ENCODE peak calls at places on chromosomes 1 and 21, in five cellular contexts. U is IMR-90, G is adrenal gland, P is ovary, D is H1. L is an unnamed sample.
A peak's percentile ranks its signal among the peaks of the same experiment; 100 is the strongest.

GRCh38 chr1:206704239-206704638 is 19.5 kb downstream of the MAPKAPK2 start:
- DNase-seq in D (no peak), G (no peak), U (no peak), P (no peak), L (no peak)

GRCh38 chr1:112319371-112320034 is 76.5 kb upstream of the CTTNBP2NL start:
- DNase-seq in P (no peak), G (no peak), D (no peak), U (no peak), L (no peak)

GRCh38 chr1:13828454-13829151 is 128.6 kb downstream of the PRDM2 start:
- DNase-seq in G (no peak), U (no peak), D (peak; percentile 93), P (peak; percentile 58), L (peak; percentile 63)

GRCh38 chr1:74396462-74396861 is 115.9 kb downstream of the LRRC53 start:
- DNase-seq in G (no peak), P (no peak), D (no peak), U (no peak), L (no peak)

GRCh38 chr1:12014141-12014981 is 4.9 kb upstream of the MIIP start:
- DNase-seq in U (peak; percentile 42), G (no peak), D (no peak), P (no peak), L (peak; percentile 80)

GRCh38 chr1:161131721-161132409 is 602 bp downstream of the DEDD start:
- DNase-seq in G (no peak), D (no peak), P (no peak), U (peak; percentile 24), L (peak; percentile 42)

GRCh38 chr1:154407021-154407865 is 2.1 kb downstream of the IL6R start:
- DNase-seq in G (no peak), P (peak; percentile 42), U (no peak), D (no peak), L (no peak)

GRCh38 chr21:36908260-36908908 is 58.1 kb downstream of the HLCS start:
- DNase-seq in U (peak; percentile 36), D (no peak), G (no peak), P (no peak), L (no peak)

GRCh38 chr21:22374218-22374969 is 1376.2 kb downstream of the NCAM2 start:
- DNase-seq in G (no peak), P (no peak), D (peak; percentile 48), U (no peak), L (no peak)

GRCh38 chr1:10388387-10388715 is 10.5 kb upstream of the PGD start:
- DNase-seq in U (no peak), D (no peak), P (no peak), G (no peak), L (no peak)
- H3K4me3 ChIP-seq in U (no peak overlapping the region), D (no peak overlapping the region), P (no peak overlapping the region), G (no peak overlapping the region), L (no peak overlapping the region)

DNA sequence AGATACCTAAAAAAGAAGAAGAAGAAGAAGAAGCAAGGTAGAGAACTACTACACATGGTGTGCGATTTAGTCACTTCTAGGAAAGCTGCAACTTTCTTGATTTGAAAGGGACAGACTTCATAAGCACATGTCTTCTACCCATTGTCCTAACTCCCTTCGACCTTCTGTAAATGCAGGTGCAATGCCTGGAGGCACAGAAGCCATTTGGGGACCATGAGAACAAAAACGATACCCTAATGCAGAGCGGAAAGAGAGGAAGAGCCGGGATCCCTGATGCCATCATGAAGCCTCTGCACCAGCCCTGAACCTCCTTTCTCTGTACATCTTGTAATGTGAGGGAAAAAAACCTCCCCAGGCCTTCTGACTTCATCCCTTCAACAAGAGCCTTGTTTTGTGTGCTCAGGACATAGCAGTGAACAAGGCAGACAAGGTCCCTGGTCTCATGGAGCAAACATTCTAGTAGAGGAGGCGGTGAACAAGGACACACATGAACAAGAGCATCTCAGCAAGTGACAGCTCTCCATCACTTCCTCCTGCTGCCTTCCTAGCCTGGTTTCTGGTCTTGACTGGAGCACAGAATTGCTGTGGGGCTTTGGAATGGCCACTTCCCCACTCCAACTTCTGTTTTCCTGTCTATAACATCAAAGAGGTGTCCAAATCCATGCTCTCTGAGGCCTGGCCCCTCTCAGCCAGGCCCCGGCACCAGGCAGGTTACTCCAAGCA is 5.5 kb upstream of the LAPTM5 start:
- DNase-seq in D (no peak), P (no peak), U (no peak), G (no peak), L (no peak)
- TF ChIP-seq POLR2A in D (no peak), P (no peak), U (no peak), G (no peak), L (no peak)

GRCh38 chr1:212566522-212567479 is 41.8 kb upstream of the ATF3 start:
- DNase-seq in U (peak; percentile 90), P (no peak), G (peak; percentile 56), D (no peak), L (peak; percentile 54)

GRCh38 chr1:212565571-212566305 is 42.8 kb upstream of the ATF3 start:
- DNase-seq in P (no peak), U (no peak), G (no peak), D (no peak), L (no peak)

GRCh38 chr1:212568978-212569537 is 39.5 kb upstream of the ATF3 start:
- DNase-seq in U (no peak), P (no peak), D (no peak), G (no peak), L (no peak)

GRCh38 chr1:212565079-212565478 is 43.5 kb upstream of the ATF3 start:
- DNase-seq in U (no peak), G (no peak), P (no peak), D (no peak), L (no peak)

DNA sequence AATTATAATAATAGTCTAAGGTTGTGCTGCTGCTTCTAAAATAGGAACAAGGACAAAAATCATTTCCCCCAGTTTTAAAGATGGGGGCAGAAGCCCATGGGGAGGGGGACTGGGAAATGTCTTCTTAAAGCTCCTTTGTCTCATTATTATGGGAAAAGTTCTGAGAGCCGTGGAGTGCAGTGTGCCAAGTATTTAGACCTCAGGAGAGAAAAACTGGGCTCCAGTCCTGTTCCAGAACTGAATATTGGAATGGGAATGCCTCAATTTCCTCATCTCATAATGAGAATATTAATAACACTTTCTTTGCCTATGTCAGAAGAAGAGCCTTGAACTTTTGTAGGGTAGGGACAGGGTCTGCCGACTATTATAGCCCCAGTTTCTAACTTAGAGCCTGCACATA is 40.9 kb upstream of the ATF3 start:
- DNase-seq in G (no peak), D (no peak), P (no peak), U (no peak), L (no peak)
- H3K4me3 ChIP-seq in G (no peak overlapping the region), D (no peak overlapping the region), P (no peak overlapping the region), U (no peak overlapping the region), L (no peak overlapping the region)

GRCh38 chr1:224495861-224496260 is 61.3 kb upstream of the WDR26 start:
- DNase-seq in U (peak; percentile 65), G (no peak), D (no peak), P (no peak), L (no peak)

GRCh38 chr1:224496826-224497225 is 62.2 kb upstream of the WDR26 start:
- DNase-seq in G (no peak), D (no peak), P (no peak), U (no peak), L (no peak)

GRCh38 chr1:224498574-224499170 is 64.1 kb upstream of the WDR26 start:
- DNase-seq in U (peak; percentile 76), P (peak; percentile 36), G (no peak), D (peak; percentile 75), L (peak; percentile 45)

GRCh38 chr1:224499204-224499603 is 64.6 kb upstream of the WDR26 start:
- DNase-seq in P (no peak), G (no peak), U (no peak), D (no peak), L (no peak)

DNA sequence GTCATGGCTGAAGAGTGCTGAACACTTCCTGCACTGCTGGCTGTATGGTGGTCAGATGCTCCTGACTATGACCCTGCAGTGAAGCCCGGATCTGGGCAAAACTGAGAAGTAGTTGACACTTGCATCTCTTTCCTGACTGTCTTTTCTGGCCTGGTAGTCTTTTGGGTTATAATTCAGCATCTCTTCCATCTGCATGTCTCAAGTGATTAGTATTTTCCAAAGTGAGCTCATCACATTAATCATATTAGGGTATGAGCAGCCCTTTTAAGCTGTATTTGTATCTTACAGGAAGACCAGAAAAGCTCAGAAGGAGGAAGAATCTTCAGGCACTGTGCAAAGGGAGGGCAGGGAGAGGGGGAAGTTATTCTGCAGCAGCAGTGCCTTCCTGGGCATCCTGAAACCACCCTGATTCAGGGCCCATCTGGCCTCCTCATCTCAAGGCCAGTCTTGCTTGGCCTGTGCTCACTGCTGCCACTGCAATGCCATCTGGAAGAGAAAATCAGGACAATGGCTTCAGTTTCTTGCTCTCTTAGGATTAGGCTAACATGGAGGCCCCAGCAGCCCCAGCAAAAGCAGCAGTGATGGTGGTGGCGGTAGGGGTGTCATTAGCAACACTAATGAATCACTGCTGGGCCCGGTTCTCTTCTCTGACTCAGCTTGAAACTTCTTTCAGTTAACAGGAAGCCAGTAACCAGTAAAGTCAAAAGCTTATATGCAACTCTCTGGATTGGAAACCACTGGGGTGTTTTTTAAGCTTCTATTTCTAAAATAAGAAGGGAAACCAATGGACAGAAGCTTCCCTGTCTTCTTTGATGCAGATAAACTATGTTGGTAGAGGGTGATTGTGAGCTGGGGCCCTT is 63.3 kb upstream of the WDR26 start:
- DNase-seq in G (peak; percentile 58), U (peak; percentile 90), D (no peak), P (no peak), L (peak; percentile 33)
- TF ChIP-seq POLR2A in G (no peak), U (no peak), D (peak; percentile 44), P (no peak), L (no peak)

GRCh38 chr21:39350094-39351006 is 1.5 kb upstream of the HMGN1 start:
- DNase-seq in G (no peak), P (no peak), U (no peak), D (no peak), L (no peak)
- H3K4me3 ChIP-seq in G (peak overlapping the region; percentile 67), P (peak overlapping the region; percentile 53), U (no peak overlapping the region), D (peak overlapping the region; percentile 66), L (peak overlapping the region; percentile 85)

DNA sequence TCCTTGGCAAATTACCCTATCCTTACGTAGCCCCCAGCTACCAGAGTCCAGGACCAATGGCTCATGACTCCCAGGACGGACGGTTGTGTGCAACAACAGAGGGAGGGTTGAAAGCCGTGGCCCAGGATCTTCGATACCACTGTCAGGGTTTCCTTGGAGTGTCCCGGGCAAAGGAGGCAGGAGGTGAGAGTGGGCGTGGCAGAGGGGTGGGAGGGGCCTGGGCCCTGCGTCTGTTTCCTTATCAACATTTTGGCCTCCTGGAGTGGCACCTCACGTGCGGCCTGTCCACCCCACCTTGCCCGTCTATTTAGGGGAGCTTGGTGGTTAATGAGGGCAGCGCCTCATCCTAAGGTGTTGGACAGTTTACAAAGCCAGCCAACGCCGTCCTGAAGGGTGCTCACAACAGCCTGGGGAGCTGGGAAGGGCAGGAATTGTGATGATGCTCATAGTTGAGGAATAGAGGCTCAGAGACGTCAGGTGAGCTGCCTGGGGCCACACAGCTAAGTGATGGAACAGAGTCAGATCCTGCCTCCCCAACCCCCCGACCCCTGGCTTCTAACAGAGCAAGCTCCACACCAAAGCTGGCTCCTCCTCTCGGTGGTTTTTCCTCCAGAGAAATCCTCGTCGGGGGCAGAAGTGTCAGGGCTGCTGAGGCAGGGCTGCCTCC is 17.4 kb upstream of the ARHGEF10L start:
- DNase-seq in P (no peak), U (no peak), D (peak; percentile 67), G (no peak), L (no peak)
- TF ChIP-seq POLR2A in P (no peak), U (no peak), D (no peak), G (no peak), L (no peak)

GRCh38 chr1:158103275-158103674 is 77.4 kb upstream of the CD1D start:
- DNase-seq in G (no peak), U (no peak), P (no peak), D (no peak), L (no peak)
- H3K4me3 ChIP-seq in G (no peak overlapping the region), U (no peak overlapping the region), P (no peak overlapping the region), D (peak overlapping the region; percentile 33), L (no peak overlapping the region)